ENCODE peak calls at places on chromosome 3, in five cellular contexts. V, Y, E, N and T are unnamed samples.

GRCh38 chr3:114307841-114308228 is 14.0 kb downstream of the TIGIT start:
- DNase-seq in Y (no peak), V (no peak), N (no peak), E (no peak), T (no peak)

GRCh38 chr3:17120115-17120514 is 235.4 kb downstream of the PLCL2 start:
- DNase-seq in N (no peak), E (no peak), Y (no peak), V (no peak), T (no peak)

GRCh38 chr3:69791111-69791510 is 51.8 kb downstream of the MITF start:
- DNase-seq in Y (no peak), N (no peak), V (no peak), E (peak; percentile 29), T (no peak)

GRCh38 chr3:141305436-141305835 is 62.9 kb upstream of the ZBTB38 start:
- DNase-seq in V (no peak), E (peak; percentile 70), Y (peak; percentile 24), N (no peak), T (no peak)

GRCh38 chr3:150402217-150402616 is 5.9 kb upstream of the TSC22D2 start:
- DNase-seq in V (no peak), E (no peak), Y (no peak), N (no peak), T (no peak)

GRCh38 chr3:117036259-117036799 is 326.8 kb downstream of the TUSC7 start:
- DNase-seq in E (peak; percentile 3), V (no peak), Y (peak; percentile 55), N (no peak), T (no peak)

GRCh38 chr3:57100046-57100695 is 39.7 kb downstream of the SPATA12 start:
- DNase-seq in Y (peak; percentile 61), V (peak; percentile 76), N (peak; percentile 55), E (peak; percentile 55), T (peak; percentile 63)

GRCh38 chr3:158768881-158769518 is 32.9 kb upstream of the MFSD1 start:
- DNase-seq in Y (no peak), N (no peak), V (no peak), E (peak; percentile 95), T (peak; percentile 96)

GRCh38 chr3:141266797-141267555 is 35.4 kb downstream of the PXYLP1 start:
- DNase-seq in V (no peak), E (no peak), Y (no peak), N (peak; percentile 53), T (no peak)

GRCh38 chr3:14082108-14082657 is 42.5 kb downstream of the CHCHD4 start:
- DNase-seq in E (no peak), Y (no peak), N (no peak), V (no peak), T (no peak)